ENCODE peak calls at places on chromosomes 1 and 21, in seven cellular contexts. N, T, Q, I, M, E and S are unnamed samples.

GRCh38 chr1:55214903-55215193 is 316 bp downstream of the USP24 start:
- DNase-seq in T (no peak), I (peak; percentile 58), N (no peak), M (no peak), E (no peak), Q (peak; percentile 44), S (no peak)

GRCh38 chr1:61588736-61589381 is 136.1 kb downstream of the TM2D1 start:
- DNase-seq in Q (peak; percentile 59), N (peak; percentile 30), T (peak; percentile 38), I (peak; percentile 83), M (peak; percentile 12), E (peak; percentile 50), S (peak; percentile 47)

GRCh38 chr1:12709696-12710095 is 6.2 kb upstream of the AADACL3 start:
- DNase-seq in I (no peak), T (no peak), Q (no peak), E (no peak), M (no peak), N (no peak), S (no peak)

GRCh38 chr1:43883321-43883720 is 50.3 kb upstream of the ARTN start:
- DNase-seq in I (no peak), M (no peak), N (no peak), T (no peak), Q (no peak), E (no peak), S (no peak)

GRCh38 chr1:243730499-243731150 is 119.4 kb downstream of the AKT3 start:
- DNase-seq in Q (no peak), M (no peak), T (no peak), I (no peak), N (no peak), E (no peak), S (no peak)

GRCh38 chr1:237316352-237316751 is 274.4 kb downstream of the RYR2 start:
- DNase-seq in I (no peak), T (no peak), N (no peak), E (no peak), Q (no peak), M (no peak), S (no peak)

GRCh38 chr1:20573987-20574386 is 14.9 kb upstream of the CDA start:
- DNase-seq in I (no peak), Q (no peak), M (no peak), N (no peak), E (no peak), T (no peak), S (no peak)

GRCh38 chr1:39154553-39155361 is 49.7 kb upstream of the MACF1 start:
- DNase-seq in N (no peak), T (peak; percentile 82), Q (no peak), M (no peak), E (no peak), I (no peak), S (no peak)

GRCh38 chr1:214441119-214441518 is 110.3 kb downstream of the PTPN14 start:
- DNase-seq in I (no peak), T (no peak), Q (no peak), N (no peak), M (no peak), E (no peak), S (no peak)

GRCh38 chr21:35895598-35895997 is 164.7 kb downstream of the SETD4 start:
- DNase-seq in Q (no peak), E (no peak), T (no peak), N (no peak), M (no peak), I (no peak), S (no peak)